ENCODE peak calls at places on chromosomes 4 and X, in five cellular contexts. C is CD8-positive, alpha-beta T cell; M is neural progenitor cell; F is pancreas; R is CD8-positive, alpha-beta memory T cell. P is an unnamed sample. For H3K9me3, the result is how much of the 10 kb centered on the place peaks cover.

GRCh38 chrX:31572396-31572795 is 500.6 kb upstream of the FTHL17 start:
- DNase-seq in C (no peak), M (no peak), F (no peak), R (no peak), P (no peak)

GRCh38 chr4:106869551-106869950 is 166.6 kb downstream of the DKK2 start:
- DNase-seq in C (no peak), M (no peak), F (no peak), R (no peak), P (no peak)

GRCh38 chr4:153113061-153113837 is 91.0 kb upstream of the TRIM2 start:
- DNase-seq in C (no peak), M (no peak), F (no peak), R (no peak), P (no peak)

GRCh38 chr4:126560794-126561193 is 1072.0 kb upstream of the INTU start:
- DNase-seq in C (no peak), M (no peak), F (no peak), R (no peak), P (no peak)

GRCh38 chr4:135770505-135770904 is 1568.9 kb upstream of the PABPC4L start:
- DNase-seq in C (no peak), M (no peak), F (no peak), R (no peak), P (no peak)

GRCh38 chrX:20320461-20321159 is 53.9 kb upstream of the RPS6KA3 start:
- DNase-seq in C (no peak), M (no peak), F (no peak), R (no peak), P (no peak)

GRCh38 chr4:7539659-7540058 is 104.9 kb upstream of the PSAPL1 start:
- DNase-seq in C (peak), M (peak), F (no peak), R (peak), P (no peak)

GRCh38 chr4:128288689-128289106 is 1.1 kb upstream of the PGRMC2 start:
- DNase-seq in C (peak), M (peak), F (no peak), R (peak), P (no peak)

GRCh38 chr4:184191267-184191666 is 26.4 kb downstream of the ENPP6 start:
- DNase-seq in C (no peak), M (no peak), F (no peak), R (no peak), P (no peak)

GRCh38 chrX:151870603-151871002 is 42.1 kb upstream of the MAGEA4 start:
- DNase-seq in C (no peak), M (no peak), F (no peak), R (no peak), P (no peak)

GRCh38 chr4:126223784-126224407 is 909.1 kb downstream of the FAT4 start:
- DNase-seq in C (no peak), M (peak), F (no peak), R (no peak), P (no peak)

GRCh38 chrX:46737462-46737861 is 21.5 kb downstream of the SLC9A7 start:
- DNase-seq in C (no peak), M (no peak), F (no peak), R (no peak), P (no peak)
- H3K9me3 ChIP-seq in C (under half), M (under half), F (under half), R (under half), P (under half)

DNA sequence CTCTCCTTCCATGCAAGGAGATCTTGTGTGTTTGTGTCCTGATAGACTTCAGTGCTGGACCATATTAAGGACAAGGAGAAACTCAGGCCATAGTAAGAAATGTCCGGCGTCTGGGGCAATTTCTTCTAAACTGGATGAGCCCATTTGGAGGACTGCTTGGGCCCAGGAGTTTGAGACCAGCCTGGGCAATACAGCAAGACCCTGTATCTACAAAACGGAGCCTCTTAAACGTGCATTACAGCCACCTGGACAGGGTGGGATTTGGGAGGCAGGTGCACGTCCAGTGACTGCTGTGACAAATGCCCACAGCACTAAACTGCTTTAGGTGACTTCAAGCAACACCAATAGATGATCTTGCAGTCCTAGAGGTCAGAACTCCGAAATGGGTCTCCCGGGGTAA is 311.9 kb downstream of the DHRSX start:
- DNase-seq in C (no peak), M (no peak), F (no peak), R (no peak), P (no peak)
- H3K9me3 ChIP-seq in C (under half), M (under half), F (under half), R (under half), P (under half)

DNA sequence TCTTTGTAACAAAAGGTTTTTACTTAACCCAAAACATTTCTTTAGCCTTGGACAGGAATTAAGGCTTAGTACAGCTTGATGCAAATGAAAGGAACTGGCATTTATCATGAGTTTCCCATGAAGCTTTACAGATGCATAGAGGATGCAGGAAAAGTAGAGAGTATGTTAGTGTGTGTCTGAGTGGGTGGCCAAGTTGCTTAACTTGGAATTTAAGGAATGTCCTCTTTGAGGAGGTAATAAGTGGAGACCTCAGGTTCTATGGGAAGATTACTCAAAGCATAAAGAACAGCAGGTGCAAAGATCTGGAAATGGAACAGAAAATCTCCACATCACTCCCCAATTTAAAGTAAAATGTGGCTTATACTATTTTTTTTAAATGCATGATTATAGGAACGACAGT is 457.9 kb downstream of the KCNIP4 start:
- DNase-seq in C (no peak), M (no peak), F (no peak), R (no peak), P (no peak)
- H3K9me3 ChIP-seq in C (under half), M (under half), F (under half), R (under half), P (under half)

DNA sequence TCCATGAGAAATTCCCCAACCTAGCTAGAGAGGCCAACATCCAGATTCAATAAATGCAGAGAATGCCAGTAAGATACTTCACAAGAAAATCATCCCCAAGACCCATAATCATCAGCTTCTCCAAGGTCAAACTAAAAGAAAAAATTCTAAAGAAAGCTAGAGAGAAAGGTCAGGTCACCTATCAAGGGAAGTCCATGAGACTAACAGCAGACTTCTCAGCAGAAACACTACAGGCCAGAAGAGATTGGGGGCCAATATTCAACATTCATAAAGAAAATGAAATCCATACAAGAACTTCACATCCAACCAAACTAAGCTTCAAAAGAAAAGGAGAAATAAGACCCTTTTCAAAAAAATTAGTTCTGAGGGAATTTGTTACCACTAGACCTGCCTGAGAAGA is 118.8 kb upstream of the ANXA10 start:
- DNase-seq in C (no peak), M (no peak), F (no peak), R (no peak), P (no peak)
- H3K9me3 ChIP-seq in C (under half), M (under half), F (under half), R (under half), P (under half)

GRCh38 chrX:40318796-40319195 is 221.0 kb upstream of the BCOR start:
- DNase-seq in C (no peak), M (no peak), F (no peak), R (no peak), P (no peak)
- H3K9me3 ChIP-seq in C (under half), M (under half), F (under half), R (under half), P (under half)

DNA sequence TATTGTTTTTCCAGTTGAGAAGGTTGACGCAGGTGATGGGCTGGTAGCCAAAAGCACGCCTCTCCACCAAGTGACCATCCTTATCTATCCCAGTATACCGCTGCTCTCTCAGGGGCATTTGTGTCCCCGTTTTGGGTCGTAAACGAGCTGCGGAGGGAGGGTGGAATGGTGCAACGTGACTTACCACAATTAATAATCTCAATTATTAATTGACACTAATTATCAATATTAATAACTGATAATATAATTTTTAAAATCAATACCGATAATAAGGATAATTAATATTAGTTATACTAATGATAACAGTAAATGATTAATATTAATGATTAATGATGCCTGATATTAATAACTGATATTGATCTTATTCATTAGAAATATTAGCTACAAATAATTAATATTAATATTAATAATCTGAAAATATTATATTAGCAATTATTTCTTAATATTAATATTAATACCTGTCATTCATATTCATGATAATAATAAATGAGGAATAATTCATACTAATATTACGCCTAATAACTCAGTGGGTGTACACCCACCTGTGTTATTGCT is 56.1 kb downstream of the OTOP1 start:
- DNase-seq in C (no peak), M (no peak), F (no peak), R (no peak), P (no peak)
- H3K9me3 ChIP-seq in C (under half), M (under half), F (under half), R (under half), P (under half)

GRCh38 chrX:53587795-53588194 is 98.7 kb downstream of the HUWE1 start:
- DNase-seq in C (no peak), M (no peak), F (no peak), R (no peak), P (no peak)

GRCh38 chrX:53580742-53581504 is 105.6 kb downstream of the HUWE1 start:
- DNase-seq in C (no peak), M (no peak), F (no peak), R (no peak), P (no peak)

GRCh38 chrX:53583571-53583970 is 102.9 kb downstream of the HUWE1 start:
- DNase-seq in C (no peak), M (no peak), F (no peak), R (no peak), P (no peak)

DNA sequence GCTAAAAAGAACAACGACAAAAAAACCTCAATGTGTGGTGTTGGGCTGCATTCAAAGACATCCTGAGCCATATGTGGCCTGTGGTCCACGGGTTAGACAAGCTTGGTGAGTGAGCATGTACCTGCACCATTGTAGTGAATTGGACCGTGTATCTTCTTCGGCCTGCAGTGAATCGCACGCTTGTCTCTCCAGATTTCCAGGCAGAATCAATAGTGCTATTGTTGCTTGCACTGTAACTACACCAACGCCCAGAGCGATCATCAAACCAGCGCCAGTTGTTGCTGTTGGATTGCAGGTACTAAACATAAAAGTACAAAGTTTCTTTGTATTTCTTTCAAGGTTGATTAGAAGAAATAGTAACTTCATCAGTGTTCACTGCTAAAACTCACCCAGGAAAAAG is 101.6 kb downstream of the HUWE1 start:
- DNase-seq in C (no peak), M (no peak), F (no peak), R (no peak), P (no peak)
- H3K9me3 ChIP-seq in C (under half), M (under half), F (under half), R (under half), P (under half)

DNA sequence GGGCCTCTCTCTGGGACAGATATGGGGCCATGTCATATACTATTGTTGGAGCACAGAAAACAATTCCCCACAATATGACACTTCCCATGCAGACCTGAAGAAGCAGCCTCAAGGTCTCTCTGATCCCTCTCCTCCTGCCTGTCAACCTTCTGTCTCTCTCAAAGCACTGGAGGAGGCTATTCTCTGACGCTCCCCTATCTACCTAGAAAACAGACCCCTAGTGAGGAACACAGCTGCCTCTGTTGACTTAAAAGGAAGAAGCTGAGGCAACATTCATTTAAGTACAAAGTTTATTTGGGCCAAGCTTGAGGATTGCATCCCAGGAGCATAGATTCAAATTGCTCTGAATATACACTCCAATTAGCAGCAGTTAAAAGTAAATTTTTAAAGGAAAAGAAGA is 39.3 kb upstream of the NSG1 start:
- DNase-seq in C (no peak), M (no peak), F (no peak), R (no peak), P (no peak)
- H3K9me3 ChIP-seq in C (under half), M (under half), F (under half), R (under half), P (under half)

GRCh38 chr4:29005838-29006237 is 1714.3 kb upstream of the PCDH7 start:
- DNase-seq in C (no peak), M (no peak), F (no peak), R (no peak), P (no peak)

DNA sequence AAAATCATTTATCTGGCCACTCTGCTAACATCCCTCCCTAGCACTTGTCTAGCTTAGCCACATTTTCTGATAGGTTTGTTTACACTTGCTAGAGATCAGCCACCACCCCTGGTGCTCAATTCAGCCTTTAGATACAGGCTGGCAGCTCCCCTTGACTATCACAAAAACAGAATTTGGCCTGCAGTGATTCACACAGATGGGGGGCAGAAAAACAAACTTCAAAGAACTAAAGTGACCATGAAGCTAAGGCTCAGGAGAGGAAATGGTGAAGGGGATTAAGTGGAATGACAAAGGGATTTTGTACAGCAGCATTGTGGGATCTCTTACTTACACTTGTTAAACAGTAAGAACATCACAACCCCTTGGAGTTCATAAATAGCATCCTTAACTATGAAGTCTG is 1718.0 kb upstream of the PCDH7 start:
- DNase-seq in C (no peak), M (peak), F (no peak), R (no peak), P (no peak)
- H3K9me3 ChIP-seq in C (under half), M (under half), F (under half), R (under half), P (under half)